ENCODE peak calls at places on chromosomes 13 and 19, in six cellular contexts. J, E, H, R, A and D are unnamed samples.

GRCh38 chr19:38263696-38264485 is 482 bp upstream of the SPINT2 start:
- DNase-seq in J (peak), E (peak), H (peak), R (peak), A (peak), D (peak)

GRCh38 chr13:41905600-41906254 is 55.2 kb downstream of the VWA8 start:
- DNase-seq in J (peak), E (peak), H (no peak), R (no peak), A (peak), D (peak)

GRCh38 chr13:26989261-26990007 is 182.2 kb downstream of the USP12 start:
- DNase-seq in J (no peak), E (no peak), H (no peak), R (no peak), A (no peak), D (no peak)

GRCh38 chr19:13959962-13960862 is 7.9 kb downstream of the DCAF15 start:
- DNase-seq in J (peak), E (no peak), H (no peak), R (no peak), A (peak), D (no peak)

GRCh38 chr19:55552620-55553019 is 7.3 kb upstream of the SBK3 start:
- DNase-seq in J (no peak), E (no peak), H (no peak), R (no peak), A (peak), D (no peak)

GRCh38 chr19:17762505-17763229 is 11.4 kb downstream of the FCHO1 start:
- DNase-seq in J (no peak), E (peak), H (no peak), R (no peak), A (no peak), D (peak)

GRCh38 chr13:106349080-106349841 is 186.2 kb downstream of the EFNB2 start:
- DNase-seq in J (no peak), E (no peak), H (peak), R (no peak), A (peak), D (peak)

GRCh38 chr19:8089664-8090601 is 37.4 kb downstream of the CCL25 start:
- DNase-seq in J (no peak), E (no peak), H (no peak), R (no peak), A (no peak), D (no peak)

GRCh38 chr19:15529774-15530372 is 21.5 kb downstream of the CYP4F22 start:
- DNase-seq in J (no peak), E (no peak), H (peak), R (no peak), A (no peak), D (no peak)

GRCh38 chr19:53965091-53965490 is 2.4 kb downstream of the CACNG8 start:
- DNase-seq in J (no peak), E (no peak), H (no peak), R (no peak), A (no peak), D (no peak)

GRCh38 chr19:35430382-35431146 is 17.5 kb upstream of the FFAR2 start:
- DNase-seq in J (no peak), E (peak), H (no peak), R (no peak), A (no peak), D (no peak)

GRCh38 chr19:3266792-3267469 is 42.5 kb downstream of the CELF5 start:
- DNase-seq in J (no peak), E (no peak), H (no peak), R (no peak), A (no peak), D (no peak)

GRCh38 chr13:103282571-103283450 is 216.6 kb upstream of the SLC10A2 start:
- DNase-seq in J (no peak), E (no peak), H (no peak), R (no peak), A (peak), D (peak)

GRCh38 chr19:51093066-51093465 is 10.4 kb upstream of the KLK14 start:
- DNase-seq in J (no peak), E (no peak), H (no peak), R (no peak), A (no peak), D (no peak)

GRCh38 chr13:111184685-111185401 is 69.7 kb downstream of the ARHGEF7 start:
- DNase-seq in J (peak), E (no peak), H (no peak), R (no peak), A (no peak), D (peak)

GRCh38 chr19:47587295-47587694 is 14.3 kb upstream of the ZNF541 start:
- DNase-seq in J (no peak), E (no peak), H (no peak), R (no peak), A (no peak), D (no peak)

GRCh38 chr13:37656247-37656940 is 57.8 kb upstream of the POSTN start:
- DNase-seq in J (no peak), E (no peak), H (no peak), R (no peak), A (peak), D (no peak)